ENCODE peak calls at places on chromosomes 11 and 22, in nine cellular contexts. Q, K, T, M, J, N, L, G and B are unnamed samples.

GRCh38 chr11:11425806-11426205 is 72.8 kb upstream of the CSNK2A3 start:
- DNase-seq in Q (no peak), K (no peak), T (no peak), M (no peak), J (no peak), N (no peak), L (no peak), G (no peak), B (no peak)

GRCh38 chr11:80929406-80929805 is 1488.6 kb upstream of the TENM4 start:
- DNase-seq in Q (no peak), K (no peak), T (no peak), M (no peak), J (no peak), N (no peak), L (no peak), G (no peak), B (no peak)

GRCh38 chr11:67264260-67264659 is 2.0 kb upstream of the GRK2 start:
- DNase-seq in Q (no peak), K (no peak), T (no peak), M (no peak), J (no peak), N (no peak), L (no peak), G (no peak), B (no peak)

GRCh38 chr11:83975984-83976383 is 689.8 kb upstream of the CCDC90B start:
- DNase-seq in Q (no peak), K (no peak), T (no peak), M (no peak), J (no peak), N (no peak), L (no peak), G (no peak), B (no peak)

GRCh38 chr22:39117585-39118191 is 20.6 kb downstream of the APOBEC3H start:
- DNase-seq in Q (peak; percentile 66), K (no peak), T (no peak), M (no peak), J (no peak), N (peak; percentile 70), L (peak; percentile 62), G (peak; percentile 51), B (peak; percentile 83)

GRCh38 chr11:73147771-73148681 is 5.9 kb upstream of the FCHSD2 start:
- DNase-seq in Q (no peak), K (no peak), T (peak; percentile 59), M (no peak), J (peak; percentile 84), N (no peak), L (no peak), G (peak; percentile 81), B (no peak)

GRCh38 chr11:126585388-126586302 is 230.2 kb downstream of the ST3GAL4 start:
- DNase-seq in Q (no peak), K (no peak), T (peak; percentile 86), M (no peak), J (peak; percentile 71), N (peak; percentile 56), L (peak; percentile 81), G (peak; percentile 72), B (peak; percentile 88)

GRCh38 chr22:47015589-47016178 is 253.2 kb downstream of the TBC1D22A start:
- DNase-seq in Q (no peak), K (no peak), T (no peak), M (no peak), J (peak; percentile 52), N (no peak), L (no peak), G (no peak), B (no peak)

GRCh38 chr22:26679003-26679629 is 21.7 kb downstream of the MIAT start:
- DNase-seq in Q (peak; percentile 61), K (peak; percentile 79), T (peak; percentile 83), M (peak; percentile 70), J (peak; percentile 82), N (peak; percentile 78), L (peak; percentile 84), G (peak; percentile 68), B (peak; percentile 96)

GRCh38 chr22:36391648-36392047 is 3.9 kb upstream of the MYH9 start:
- DNase-seq in Q (no peak), K (no peak), T (no peak), M (no peak), J (no peak), N (no peak), L (no peak), G (no peak), B (no peak)
- H3K4me1 ChIP-seq in Q (peaks cover 6% of the 10 kb centered on the region), K (no peaks in the 10 kb centered on the region), T (peaks cover 18% of the 10 kb centered on the region), M (peaks cover 23% of the 10 kb centered on the region), J (peaks cover 12% of the 10 kb centered on the region), N (peaks cover 12% of the 10 kb centered on the region), L (peaks cover 2% of the 10 kb centered on the region), G (peaks cover 26% of the 10 kb centered on the region), B (no peaks in the 10 kb centered on the region)

DNA sequence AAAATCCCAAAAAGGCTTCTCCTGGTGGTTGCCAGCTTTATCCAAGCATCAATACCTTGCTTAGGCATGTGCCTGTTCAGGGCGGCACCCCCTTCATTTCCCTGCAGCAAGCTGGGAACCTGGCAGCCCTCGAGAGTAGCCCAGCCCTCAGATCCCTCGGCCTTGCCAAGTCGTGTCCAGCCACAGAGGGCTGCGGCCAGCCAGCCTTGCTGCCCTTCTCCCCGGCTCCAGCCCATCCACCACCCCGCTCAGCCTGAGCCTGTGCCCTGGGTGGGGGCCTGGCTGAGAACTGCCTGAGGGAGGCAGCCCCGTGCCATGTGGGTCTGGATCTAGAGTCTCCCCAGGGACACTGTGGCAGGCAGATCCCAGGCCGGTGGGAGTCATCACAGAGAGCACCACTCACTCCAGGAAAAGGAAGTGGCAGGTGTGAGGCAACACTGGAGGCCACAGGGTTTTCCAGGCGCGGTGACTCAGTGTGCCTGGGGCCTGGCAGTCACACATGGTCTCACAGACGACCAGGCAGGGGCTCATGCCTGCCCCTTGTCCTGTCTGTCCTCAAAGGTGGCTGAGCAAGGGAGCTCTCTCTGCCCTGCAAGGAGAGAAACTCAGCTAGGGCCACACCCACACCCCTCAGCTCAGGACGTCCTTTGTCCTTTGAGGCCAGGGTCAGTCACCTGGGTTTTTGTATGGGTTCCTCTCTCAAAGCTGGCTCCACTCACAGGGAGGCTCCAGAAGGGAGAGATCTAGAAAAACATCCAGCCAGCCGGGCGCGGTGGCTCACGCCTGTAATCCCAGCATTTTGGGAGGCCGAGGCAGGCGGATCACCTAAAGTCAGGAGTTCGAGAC is 12.2 kb upstream of the CDC42BPG start:
- DNase-seq in Q (no peak), K (no peak), T (peak; percentile 94), M (peak; percentile 86), J (peak; percentile 97), N (peak; percentile 45), L (no peak), G (no peak), B (no peak)
- H3K4me1 ChIP-seq in Q (peaks cover 96% of the 10 kb centered on the region), K (peaks cover 3% of the 10 kb centered on the region), T (peaks cover 96% of the 10 kb centered on the region), M (peaks cover 100% of the 10 kb centered on the region), J (peaks cover 80% of the 10 kb centered on the region), N (peaks cover 35% of the 10 kb centered on the region), L (no peaks in the 10 kb centered on the region), G (peaks cover 98% of the 10 kb centered on the region), B (no peaks in the 10 kb centered on the region)

DNA sequence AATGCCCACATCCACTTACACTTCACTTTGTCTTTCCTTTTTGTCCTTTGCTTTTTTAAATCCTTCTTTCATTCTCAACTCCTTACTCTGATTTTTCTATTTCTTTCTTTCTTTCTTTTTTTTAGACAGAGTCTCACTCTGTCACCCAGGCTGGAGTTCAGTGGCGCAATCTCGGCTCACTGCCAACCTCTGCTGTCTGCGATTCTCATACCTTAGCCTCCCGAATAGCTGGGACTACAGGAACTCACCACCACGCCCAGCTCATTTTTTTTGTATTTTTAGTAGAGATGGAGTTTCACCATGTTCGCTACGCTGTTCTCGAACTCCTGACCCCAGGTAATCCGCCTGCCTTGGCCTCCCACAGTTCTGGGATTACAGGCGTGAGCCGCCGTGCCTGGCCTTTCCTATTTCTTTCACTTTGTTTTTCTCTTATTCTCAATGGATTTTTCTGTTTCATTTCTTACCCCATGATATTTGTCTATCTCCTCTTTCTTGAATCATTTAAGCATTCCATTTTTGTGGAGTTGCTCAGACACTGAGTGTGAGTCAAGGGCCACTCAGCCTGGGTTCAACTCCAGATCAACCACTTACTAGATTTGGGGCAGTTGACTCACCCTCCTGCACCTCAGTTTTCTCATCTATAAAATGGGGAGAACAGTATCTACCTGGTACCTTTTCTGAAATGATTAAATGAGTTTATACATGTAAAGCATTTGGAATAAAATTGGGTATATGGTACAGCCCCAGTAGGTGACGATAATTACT is 7.6 kb downstream of the KCNJ5 start:
- DNase-seq in Q (no peak), K (no peak), T (no peak), M (peak; percentile 74), J (no peak), N (no peak), L (no peak), G (no peak), B (no peak)
- H3K4me1 ChIP-seq in Q (no peaks in the 10 kb centered on the region), K (peaks cover 10% of the 10 kb centered on the region), T (peaks cover 43% of the 10 kb centered on the region), M (peaks cover 40% of the 10 kb centered on the region), J (peaks cover 11% of the 10 kb centered on the region), N (no peaks in the 10 kb centered on the region), L (no peaks in the 10 kb centered on the region), G (peaks cover 46% of the 10 kb centered on the region), B (peaks cover 21% of the 10 kb centered on the region)

DNA sequence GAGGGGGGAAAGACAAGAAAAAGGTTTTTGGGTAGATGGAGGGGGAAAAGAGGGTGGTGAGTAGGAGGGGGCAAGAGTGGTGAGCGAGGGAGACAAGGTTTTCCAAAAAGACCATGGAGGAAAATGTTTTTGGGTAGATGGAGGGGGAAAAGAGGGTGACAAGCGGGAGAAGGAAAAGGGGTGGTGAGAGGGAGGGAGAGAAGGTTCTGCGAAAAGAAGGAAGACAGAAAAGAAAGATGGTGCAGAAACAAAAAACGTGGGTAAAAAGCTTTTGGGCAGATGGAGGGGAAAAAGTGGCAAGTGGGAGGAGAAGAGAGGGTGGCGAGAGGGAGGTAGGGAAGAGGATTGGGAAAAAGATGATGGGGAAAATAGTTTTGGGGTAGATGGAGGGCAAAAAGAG is 116.0 kb upstream of the SERPIND1 start:
- DNase-seq in Q (no peak), K (no peak), T (no peak), M (no peak), J (no peak), N (no peak), L (no peak), G (no peak), B (no peak)
- H3K4me1 ChIP-seq in Q (no peaks in the 10 kb centered on the region), K (no peaks in the 10 kb centered on the region), T (no peaks in the 10 kb centered on the region), M (no peaks in the 10 kb centered on the region), J (no peaks in the 10 kb centered on the region), N (no peaks in the 10 kb centered on the region), L (no peaks in the 10 kb centered on the region), G (no peaks in the 10 kb centered on the region), B (no peaks in the 10 kb centered on the region)

GRCh38 chr22:19571207-19571795 is 47.1 kb upstream of the CLDN5 start:
- DNase-seq in Q (no peak), K (no peak), T (no peak), M (no peak), J (no peak), N (no peak), L (no peak), G (no peak), B (no peak)
- H3K4me1 ChIP-seq in Q (no peaks in the 10 kb centered on the region), K (no peaks in the 10 kb centered on the region), T (peaks cover 17% of the 10 kb centered on the region), M (peaks cover 19% of the 10 kb centered on the region), J (no peaks in the 10 kb centered on the region), N (no peaks in the 10 kb centered on the region), L (no peaks in the 10 kb centered on the region), G (peaks cover 36% of the 10 kb centered on the region), B (no peaks in the 10 kb centered on the region)

GRCh38 chr11:14331476-14332136 is 27.4 kb downstream of the RRAS2 start:
- DNase-seq in Q (no peak), K (no peak), T (no peak), M (no peak), J (no peak), N (no peak), L (no peak), G (no peak), B (no peak)
- H3K4me1 ChIP-seq in Q (peaks cover 5% of the 10 kb centered on the region), K (no peaks in the 10 kb centered on the region), T (no peaks in the 10 kb centered on the region), M (peaks cover 6% of the 10 kb centered on the region), J (peaks cover 6% of the 10 kb centered on the region), N (no peaks in the 10 kb centered on the region), L (peaks cover 16% of the 10 kb centered on the region), G (peaks cover 30% of the 10 kb centered on the region), B (no peaks in the 10 kb centered on the region)

GRCh38 chr22:17969732-17970131 is 54.6 kb downstream of the MICAL3 start:
- DNase-seq in Q (no peak), K (no peak), T (peak; percentile 68), M (no peak), J (no peak), N (no peak), L (no peak), G (peak; percentile 54), B (no peak)
- H3K4me1 ChIP-seq in Q (no peaks in the 10 kb centered on the region), K (peaks cover 3% of the 10 kb centered on the region), T (peaks cover 59% of the 10 kb centered on the region), M (peaks cover 32% of the 10 kb centered on the region), J (peaks cover 52% of the 10 kb centered on the region), N (no peaks in the 10 kb centered on the region), L (peaks cover 2% of the 10 kb centered on the region), G (peaks cover 64% of the 10 kb centered on the region), B (no peaks in the 10 kb centered on the region)